ENCODE peak calls at places on chromosomes 13 and 19, in ten cellular contexts. H is HepG2, C is ovary, S is IMR-90, L is heart left ventricle, O is thoracic aorta, J is astrocyte of the spinal cord, E is GM12878, N is fibroblast of villous mesenchyme, W is cardiac fibroblast. P is an unnamed sample.

GRCh38 chr13:61664821-61665705 is 249.4 kb upstream of the PCDH20 start:
- DNase-seq in H (peak), C (no peak), S (no peak), L (no peak), O (no peak), J (peak), E (no peak), N (no peak), W (peak), P (no peak)

GRCh38 chr19:47881757-47882156 is 4.4 kb downstream of the SULT2A1 start:
- DNase-seq in H (no peak), C (no peak), S (no peak), L (no peak), O (no peak), J (no peak), E (no peak), N (no peak), W (no peak), P (no peak)

GRCh38 chr13:109336730-109337129 is 449.7 kb downstream of the IRS2 start:
- DNase-seq in H (no peak), C (no peak), S (peak), L (no peak), O (no peak), J (peak), E (no peak), N (peak), W (peak), P (peak)

GRCh38 chr19:48918801-48919247 is 14.7 kb upstream of the DHDH start:
- DNase-seq in H (no peak), C (no peak), S (no peak), L (no peak), O (no peak), J (no peak), E (no peak), N (no peak), W (no peak), P (no peak)

GRCh38 chr19:30739394-30739793 is 367.2 kb downstream of the ZNF536 start:
- DNase-seq in H (no peak), C (no peak), S (no peak), L (no peak), O (no peak), J (no peak), E (no peak), N (no peak), W (no peak), P (peak)

GRCh38 chr13:73250061-73250460 is 191.3 kb downstream of the KLF5 start:
- DNase-seq in H (no peak), C (no peak), S (no peak), L (no peak), O (no peak), J (no peak), E (no peak), N (no peak), W (no peak), P (no peak)

GRCh38 chr19:50796128-50796633 is 6.0 kb downstream of the ACP4 start:
- DNase-seq in H (peak), C (no peak), S (no peak), L (no peak), O (no peak), J (no peak), E (no peak), N (no peak), W (no peak), P (no peak)

GRCh38 chr13:97125051-97125809 is 96.9 kb upstream of the MBNL2 start:
- DNase-seq in H (peak), C (peak), S (peak), L (no peak), O (no peak), J (peak), E (peak), N (peak), W (peak), P (peak)

GRCh38 chr13:25902946-25903345 is 148.9 kb downstream of the SHISA2 start:
- DNase-seq in H (no peak), C (no peak), S (no peak), L (no peak), O (no peak), J (no peak), E (peak), N (no peak), W (no peak), P (no peak)

GRCh38 chr13:95697052-95697680 is 20.2 kb downstream of the DNAJC3 start:
- DNase-seq in H (no peak), C (no peak), S (no peak), L (no peak), O (no peak), J (no peak), E (no peak), N (no peak), W (no peak), P (no peak)

DNA sequence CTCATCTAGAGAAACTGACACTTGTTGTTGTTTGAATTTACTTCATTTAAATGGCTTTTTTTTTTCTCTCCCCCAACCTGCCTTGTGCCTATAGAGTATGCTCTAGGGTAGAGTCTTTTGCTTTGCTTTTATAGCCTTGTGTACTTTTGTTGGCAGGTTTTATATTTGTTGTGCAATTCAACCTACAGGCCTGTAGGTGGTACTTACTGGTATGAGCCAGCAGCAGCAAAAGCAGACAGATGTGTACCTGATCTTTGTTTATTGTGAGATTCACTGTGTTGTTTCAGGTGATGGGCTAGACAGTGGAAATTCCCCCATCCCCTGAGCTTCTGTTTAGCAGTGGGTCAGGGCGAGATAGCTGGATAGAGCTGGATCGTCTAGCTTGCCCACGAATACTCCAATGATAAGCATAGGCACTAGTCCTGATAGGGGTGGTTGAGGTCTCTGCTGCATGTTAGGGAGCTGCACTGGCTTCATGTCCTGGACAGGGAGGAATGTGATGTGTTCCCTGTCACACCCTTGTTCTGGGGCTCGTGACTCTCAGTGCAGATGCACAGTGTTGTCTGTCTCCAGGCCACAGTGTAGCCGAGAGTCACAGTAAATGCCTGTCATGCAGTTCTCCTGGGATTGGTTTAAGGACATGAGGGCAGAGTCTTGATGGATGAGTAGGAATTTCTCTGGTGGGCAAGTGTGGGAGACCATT is 21.3 kb downstream of the DNAJC3 start:
- DNase-seq in H (no peak), C (no peak), S (peak), L (no peak), O (no peak), J (no peak), E (no peak), N (peak), W (peak), P (peak)
- TF ChIP-seq CTCF in H (peak), C (no peak), S (peak), L (no peak), O (no peak), J (peak), E (peak), N (peak), W (peak), P (peak)

GRCh38 chr19:38277549-38277948 is 13.2 kb downstream of the SPINT2 start:
- DNase-seq in H (no peak), C (no peak), S (peak), L (no peak), O (no peak), J (no peak), E (no peak), N (peak), W (peak), P (peak)

GRCh38 chr19:38274734-38275133 is 10.4 kb downstream of the SPINT2 start:
- DNase-seq in H (no peak), C (no peak), S (no peak), L (peak), O (no peak), J (no peak), E (no peak), N (no peak), W (no peak), P (no peak)

GRCh38 chr19:38278751-38279150 is 14.4 kb downstream of the SPINT2 start:
- DNase-seq in H (no peak), C (no peak), S (no peak), L (no peak), O (no peak), J (no peak), E (no peak), N (no peak), W (no peak), P (no peak)

GRCh38 chr19:38277969-38278680 is 13.8 kb downstream of the SPINT2 start:
- DNase-seq in H (no peak), C (peak), S (peak), L (peak), O (peak), J (no peak), E (no peak), N (peak), W (peak), P (peak)

DNA sequence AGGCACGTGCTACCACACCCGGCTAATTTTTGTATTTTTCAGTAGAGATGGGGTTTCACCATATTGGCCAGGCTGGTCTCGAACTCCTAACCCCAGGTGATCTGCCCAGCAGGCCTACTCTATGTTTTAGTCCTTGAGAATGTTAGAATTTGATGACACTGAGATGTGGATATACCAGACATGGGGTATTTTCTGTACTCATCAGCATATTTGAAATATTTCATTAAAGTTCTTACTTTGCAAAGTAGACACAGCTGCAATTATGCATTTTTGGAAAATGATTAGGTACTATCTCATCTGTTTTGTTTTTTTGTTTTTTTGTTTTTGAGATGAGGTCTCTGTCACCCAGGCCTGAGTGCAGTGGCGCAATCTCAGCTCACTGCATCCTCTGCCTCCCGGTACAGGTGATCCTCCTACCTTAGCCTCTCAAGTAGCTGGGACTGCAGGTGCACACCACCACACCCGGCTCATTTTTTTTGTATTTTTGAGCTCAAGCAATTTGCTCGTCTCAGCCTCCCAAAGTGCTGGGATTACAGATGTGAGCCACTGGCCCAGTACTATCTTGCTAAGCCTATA is 12.7 kb downstream of the SPINT2 start:
- DNase-seq in H (no peak), C (no peak), S (no peak), L (no peak), O (no peak), J (no peak), E (no peak), N (no peak), W (no peak), P (no peak)
- H3K4me3 ChIP-seq in H (no peak), C (no peak), S (no peak), L (no peak), O (peak), J (no peak), E (no peak), N (no peak), W (no peak), P (no peak)

GRCh38 chr19:41793414-41793727 is 3.0 kb upstream of the CEACAM3 start:
- DNase-seq in H (no peak), C (no peak), S (no peak), L (no peak), O (no peak), J (no peak), E (no peak), N (no peak), W (no peak), P (no peak)
- TF ChIP-seq CTCF in H (no peak), C (no peak), S (no peak), L (no peak), O (no peak), J (no peak), E (no peak), N (no peak), W (no peak), P (no peak)

GRCh38 chr13:50261502-50261901 is 246.3 kb downstream of the KCNRG start:
- DNase-seq in H (no peak), C (no peak), S (no peak), L (no peak), O (no peak), J (no peak), E (no peak), N (no peak), W (no peak), P (no peak)
- H3K4me3 ChIP-seq in H (no peak), C (no peak), S (no peak), L (no peak), O (no peak), J (no peak), E (no peak), N (no peak), W (no peak), P (no peak)

GRCh38 chr13:58994778-58995177 is 1169.0 kb downstream of the DIAPH3 start:
- DNase-seq in H (no peak), C (no peak), S (no peak), L (no peak), O (no peak), J (no peak), E (no peak), N (no peak), W (no peak), P (no peak)
- TF ChIP-seq CTCF in H (no peak), C (no peak), S (no peak), L (no peak), O (no peak), J (peak), E (no peak), N (no peak), W (peak), P (no peak)

DNA sequence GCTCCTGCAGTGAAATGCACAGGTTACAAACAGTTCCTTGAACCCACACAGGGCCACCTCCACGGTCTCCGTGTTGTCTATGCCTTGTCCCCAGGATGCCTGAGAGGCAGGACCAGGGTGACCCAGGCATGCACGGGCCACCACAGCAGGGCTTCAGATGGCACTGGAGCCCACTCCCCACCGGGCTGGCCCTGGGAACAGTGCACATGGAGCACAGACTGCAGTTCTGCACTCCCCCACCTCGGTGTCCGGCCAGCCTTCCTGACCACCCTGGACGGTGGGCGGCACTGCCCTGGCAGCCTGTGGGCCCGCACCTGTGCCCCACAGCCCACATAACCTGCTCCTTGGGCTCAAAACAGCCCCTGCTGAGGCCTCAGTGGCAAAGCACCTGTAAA is 14.3 kb upstream of the SLC35E1 start:
- DNase-seq in H (no peak), C (no peak), S (no peak), L (no peak), O (no peak), J (no peak), E (no peak), N (no peak), W (no peak), P (no peak)
- H3K4me3 ChIP-seq in H (no peak), C (no peak), S (no peak), L (no peak), O (no peak), J (no peak), E (peak), N (no peak), W (no peak), P (no peak)

GRCh38 chr19:14871619-14872230 is 14.2 kb downstream of the OR7A17 start:
- DNase-seq in H (no peak), C (no peak), S (peak), L (no peak), O (no peak), J (peak), E (peak), N (peak), W (peak), P (peak)
- TF ChIP-seq CTCF in H (peak), C (no peak), S (peak), L (peak), O (no peak), J (peak), E (peak), N (peak), W (peak), P (peak)

DNA sequence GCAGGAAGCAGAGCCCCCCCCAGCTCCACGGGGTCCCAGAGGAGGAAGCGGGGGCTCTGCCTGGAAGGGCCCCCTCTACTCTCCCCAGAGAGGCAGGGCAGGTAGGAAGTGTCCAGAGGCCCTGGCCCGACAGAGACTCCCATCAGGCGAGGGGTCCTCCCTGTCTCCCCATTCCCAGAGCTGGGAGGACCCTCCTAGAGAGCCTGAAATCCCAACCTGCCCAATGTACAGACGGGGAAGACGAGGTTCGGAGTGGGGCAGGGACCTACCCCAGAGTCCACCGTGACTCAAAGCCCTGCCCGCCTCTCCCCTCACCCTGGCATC is 1.1 kb downstream of the TLE2 start:
- DNase-seq in H (no peak), C (no peak), S (no peak), L (no peak), O (no peak), J (no peak), E (no peak), N (no peak), W (no peak), P (no peak)
- H3K4me3 ChIP-seq in H (no peak), C (peak), S (no peak), L (peak), O (peak), J (no peak), E (no peak), N (no peak), W (peak), P (no peak)